ENCODE peak calls at places on chromosome 12, in four cellular contexts. W is T1000, R is M059J, G is mammary epithelial cell. B is an unnamed sample.

GRCh38 chr12:64729909-64730584 is 29.2 kb downstream of the GNS start:
- DNase-seq in G (no peak), R (no peak), W (no peak), B (no peak)

GRCh38 chr12:52251367-52252055 is 18.5 kb downstream of the KRT7 start:
- DNase-seq in W (no peak), R (no peak), G (no peak), B (no peak)

GRCh38 chr12:97465012-97465345 is 2.4 kb downstream of the RMST start:
- DNase-seq in W (no peak), R (no peak), G (no peak), B (no peak)

GRCh38 chr12:22029491-22029890 is 16.5 kb upstream of the CMAS start:
- DNase-seq in W (no peak), G (no peak), R (no peak), B (no peak)

GRCh38 chr12:54759751-54760150 is 94.6 kb upstream of the MUCL1 start:
- DNase-seq in G (peak), W (no peak), R (peak), B (no peak)

GRCh38 chr12:122686538-122686937 is 16.6 kb downstream of the HCAR2 start:
- DNase-seq in R (no peak), G (no peak), W (no peak), B (no peak)

GRCh38 chr12:95834572-95834971 is 24.2 kb upstream of the SNRPF start:
- DNase-seq in G (no peak), R (no peak), W (no peak), B (no peak)

GRCh38 chr12:89307665-89308253 is 44.5 kb downstream of the DUSP6 start:
- DNase-seq in R (no peak), W (no peak), G (no peak), B (no peak)

GRCh38 chr12:211639-212382 is 2.1 kb downstream of the SLC6A12 start:
- DNase-seq in R (no peak), G (no peak), W (no peak), B (no peak)

GRCh38 chr12:10031771-10032175 is 1.3 kb downstream of the CLEC9A start:
- DNase-seq in W (peak), R (peak), G (peak), B (no peak)

GRCh38 chr12:7645395-7646177 is 20.1 kb downstream of the APOBEC1 start:
- DNase-seq in G (no peak), W (no peak), R (peak), B (peak)

GRCh38 chr12:130803707-130804106 is 35.3 kb downstream of the STX2 start:
- DNase-seq in R (no peak), W (no peak), G (no peak), B (no peak)

GRCh38 chr12:12819752-12820311 is 6.7 kb downstream of the DDX47 start:
- DNase-seq in G (peak), R (peak), W (peak), B (peak)

GRCh38 chr12:75954749-75955148 is 76.8 kb downstream of the PHLDA1 start:
- DNase-seq in G (no peak), W (no peak), R (no peak), B (no peak)

GRCh38 chr12:85310025-85310424 is 30.0 kb downstream of the ALX1 start:
- DNase-seq in G (no peak), W (no peak), R (no peak), B (no peak)

GRCh38 chr12:89225401-89225800 is 126.9 kb downstream of the DUSP6 start:
- DNase-seq in R (peak), W (peak), G (peak), B (peak)

GRCh38 chr12:1587927-1588573 is 6.3 kb downstream of the FBXL14 start:
- DNase-seq in G (no peak), W (no peak), R (no peak), B (no peak)

GRCh38 chr12:26845057-26845666 is 12.2 kb upstream of the ITPR2 start:
- DNase-seq in W (no peak), G (peak), R (peak), B (peak)

GRCh38 chr12:18750087-18750486 is 12.2 kb downstream of the CAPZA3 start:
- DNase-seq in G (no peak), R (peak), W (no peak), B (peak)

GRCh38 chr12:131085125-131085815 is 131.6 kb downstream of the ADGRD1 start:
- DNase-seq in G (no peak), W (no peak), R (no peak), B (no peak)

GRCh38 chr12:54304187-54304810 is 3.5 kb upstream of the NFE2 start:
- DNase-seq in R (peak), G (peak), W (no peak), B (peak)

B was measured in PC-9.